ENCODE peak calls at places on chromosomes 5 and 9, in four cellular contexts. One of them, this sample, is unnamed.

GRCh38 chr5:29157975-29158374 is 2035.5 kb upstream of the CDH6 start:
- DNase-seq in astrocyte: no peak
- DNase-seq in K562: no peak
- DNase-seq in GM23248: no peak
- DNase-seq in this sample: no peak

GRCh38 chr5:133386662-133387061 is 225.7 kb downstream of the FSTL4 start:
- DNase-seq in astrocyte: no peak
- DNase-seq in K562: no peak
- DNase-seq in GM23248: no peak
- DNase-seq in this sample: no peak

GRCh38 chr5:2749514-2750025 is 1.9 kb downstream of the IRX2 start:
- DNase-seq in astrocyte: no peak
- DNase-seq in K562: no peak
- DNase-seq in GM23248: peak
- DNase-seq in this sample: no peak

GRCh38 chr9:74444389-74444788 is 52.7 kb upstream of the RORB start:
- DNase-seq in astrocyte: peak
- DNase-seq in K562: no peak
- DNase-seq in GM23248: no peak
- DNase-seq in this sample: no peak

GRCh38 chr5:38557309-38557710 is 864 bp upstream of the LIFR start:
- DNase-seq in astrocyte: no peak
- DNase-seq in K562: no peak
- DNase-seq in GM23248: no peak
- DNase-seq in this sample: no peak

GRCh38 chr5:16978296-16978695 is 42.2 kb upstream of the MYO10 start:
- DNase-seq in astrocyte: no peak
- DNase-seq in K562: no peak
- DNase-seq in GM23248: no peak
- DNase-seq in this sample: no peak

GRCh38 chr9:15136646-15137045 is 170.4 kb downstream of the TTC39B start:
- DNase-seq in astrocyte: no peak
- DNase-seq in K562: peak
- DNase-seq in GM23248: peak
- DNase-seq in this sample: peak

GRCh38 chr9:123090198-123090896 is 56.9 kb downstream of the GPR21 start:
- DNase-seq in astrocyte: peak
- DNase-seq in K562: no peak
- DNase-seq in GM23248: no peak
- DNase-seq in this sample: no peak

GRCh38 chr9:68794898-68795297 is 89.9 kb downstream of the PIP5K1B start:
- DNase-seq in astrocyte: no peak
- DNase-seq in K562: no peak
- DNase-seq in GM23248: no peak
- DNase-seq in this sample: no peak

GRCh38 chr9:37936965-37937364 is 33.0 kb upstream of the SLC25A51 start:
- DNase-seq in astrocyte: peak
- DNase-seq in K562: peak
- DNase-seq in GM23248: peak
- DNase-seq in this sample: no peak

GRCh38 chr9:36092509-36093215 is 43.9 kb upstream of the GLIPR2 start:
- DNase-seq in astrocyte: no peak
- DNase-seq in K562: no peak
- DNase-seq in GM23248: no peak
- DNase-seq in this sample: peak

GRCh38 chr9:127154390-127155191 is 32.2 kb upstream of the ANGPTL2 start:
- DNase-seq in astrocyte: peak
- DNase-seq in K562: no peak
- DNase-seq in GM23248: peak
- DNase-seq in this sample: no peak

GRCh38 chr5:41587668-41588067 is 77.3 kb upstream of the PLCXD3 start:
- DNase-seq in astrocyte: no peak
- DNase-seq in K562: no peak
- DNase-seq in GM23248: no peak
- DNase-seq in this sample: no peak

GRCh38 chr9:111759762-111760639 is 34.7 kb downstream of the SHOC1 start:
- DNase-seq in astrocyte: peak
- DNase-seq in K562: peak
- DNase-seq in GM23248: peak
- DNase-seq in this sample: peak

GRCh38 chr5:72363146-72363802 is 43.1 kb downstream of the PTCD2 start:
- DNase-seq in astrocyte: peak
- DNase-seq in K562: no peak
- DNase-seq in GM23248: peak
- DNase-seq in this sample: no peak

GRCh38 chr5:135693371-135693955 is 114.7 kb upstream of the CXCL14 start:
- DNase-seq in astrocyte: no peak
- DNase-seq in K562: no peak
- DNase-seq in GM23248: no peak
- DNase-seq in this sample: no peak

GRCh38 chr9:95822583-95823431 is 52.7 kb upstream of the ERCC6L2 start:
- DNase-seq in astrocyte: peak
- DNase-seq in K562: no peak
- DNase-seq in GM23248: peak
- DNase-seq in this sample: no peak

GRCh38 chr5:174295736-174296481 is 250.4 kb downstream of the NSG2 start:
- DNase-seq in astrocyte: peak
- DNase-seq in K562: no peak
- DNase-seq in GM23248: no peak
- DNase-seq in this sample: no peak

GRCh38 chr5:132422720-132423442 is 53.4 kb downstream of the SLC22A5 start:
- DNase-seq in astrocyte: no peak
- DNase-seq in K562: peak
- DNase-seq in GM23248: peak
- DNase-seq in this sample: peak

GRCh38 chr9:127793093-127793708 is 7.4 kb downstream of the CDK9 start:
- DNase-seq in astrocyte: no peak
- DNase-seq in K562: no peak
- DNase-seq in GM23248: no peak
- DNase-seq in this sample: no peak

DNA sequence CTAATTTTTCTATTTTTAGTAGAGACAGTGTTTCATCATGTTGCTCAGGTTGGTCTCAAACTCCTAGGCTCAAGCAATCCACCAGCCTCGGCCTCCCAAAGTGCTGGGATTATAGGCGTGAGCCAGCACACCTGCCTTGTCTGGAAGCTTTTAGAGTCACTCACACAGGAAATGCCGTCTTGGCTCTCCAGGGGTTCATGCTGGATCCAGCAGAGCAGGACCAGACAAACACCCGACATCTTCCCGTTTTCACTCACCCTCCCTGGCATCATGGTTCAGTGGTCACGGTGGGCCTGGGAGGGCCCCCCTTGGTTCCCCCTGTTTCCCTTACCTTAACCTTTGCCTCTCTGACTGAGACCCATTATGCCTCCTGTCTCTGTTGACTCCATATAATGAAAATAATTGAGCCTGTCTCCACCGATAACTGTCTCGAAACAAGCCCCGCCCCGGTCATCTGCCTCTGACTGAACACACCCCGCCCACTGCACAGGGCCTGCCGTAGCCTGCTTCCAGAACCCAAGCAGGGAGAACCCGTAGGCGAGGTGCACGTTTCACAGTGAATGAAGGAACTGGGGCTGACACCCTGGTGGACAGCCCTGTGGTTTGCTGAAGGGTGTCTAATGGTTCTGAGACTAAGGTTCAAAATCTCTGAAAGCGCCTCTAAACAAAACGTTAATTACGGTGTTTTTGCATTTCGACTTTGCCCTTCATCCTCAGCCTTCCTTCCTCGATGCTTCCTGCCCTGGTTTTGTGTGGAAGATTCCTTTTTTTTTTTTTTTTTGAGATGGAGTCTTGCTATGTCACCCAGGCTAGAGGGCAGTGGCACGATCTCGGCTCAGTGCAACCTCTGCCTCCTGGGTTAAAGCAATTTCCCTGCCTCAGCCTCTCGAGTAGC is 39.7 kb upstream of the SPRY4 start:
- DNase-seq in astrocyte: no peak
- DNase-seq in K562: peak
- DNase-seq in GM23248: no peak
- DNase-seq in this sample: no peak
- H2AFZ ChIP-seq in astrocyte: peak
- H2AFZ ChIP-seq in K562: peak
- H2AFZ ChIP-seq in GM23248: no peak
- H2AFZ ChIP-seq in this sample: peak

GRCh38 chr5:126683912-126684311 is 83.2 kb downstream of the PHAX start:
- DNase-seq in astrocyte: no peak
- DNase-seq in K562: no peak
- DNase-seq in GM23248: no peak
- DNase-seq in this sample: no peak

GRCh38 chr5:126681970-126682369 is 81.2 kb downstream of the PHAX start:
- DNase-seq in astrocyte: no peak
- DNase-seq in K562: no peak
- DNase-seq in GM23248: no peak
- DNase-seq in this sample: peak

GRCh38 chr5:126686451-126687126 is 85.8 kb downstream of the PHAX start:
- DNase-seq in astrocyte: no peak
- DNase-seq in K562: peak
- DNase-seq in GM23248: no peak
- DNase-seq in this sample: peak
- H3K4me2 ChIP-seq in astrocyte: no peak
- H3K4me2 ChIP-seq in K562: no peak
- H3K4me2 ChIP-seq in GM23248: no peak
- H3K4me2 ChIP-seq in this sample: peak

GRCh38 chr5:167694562-167694961 is 596.9 kb upstream of the WWC1 start:
- DNase-seq in astrocyte: peak
- DNase-seq in K562: no peak
- DNase-seq in GM23248: no peak
- DNase-seq in this sample: no peak
- H2AFZ ChIP-seq in astrocyte: no peak
- H2AFZ ChIP-seq in K562: no peak
- H2AFZ ChIP-seq in GM23248: peak
- H2AFZ ChIP-seq in this sample: no peak

GRCh38 chr9:115413766-115414382 is 295.9 kb upstream of the TNC start:
- DNase-seq in astrocyte: no peak
- DNase-seq in K562: no peak
- DNase-seq in GM23248: peak
- DNase-seq in this sample: no peak

GRCh38 chr9:115413304-115413703 is 295.3 kb upstream of the TNC start:
- DNase-seq in astrocyte: no peak
- DNase-seq in K562: no peak
- DNase-seq in GM23248: no peak
- DNase-seq in this sample: no peak

GRCh38 chr9:115414561-115414960 is 296.6 kb upstream of the TNC start:
- DNase-seq in astrocyte: no peak
- DNase-seq in K562: no peak
- DNase-seq in GM23248: no peak
- DNase-seq in this sample: no peak

GRCh38 chr9:115411993-115412452 is 294.1 kb upstream of the TNC start:
- DNase-seq in astrocyte: peak
- DNase-seq in K562: no peak
- DNase-seq in GM23248: peak
- DNase-seq in this sample: no peak

DNA sequence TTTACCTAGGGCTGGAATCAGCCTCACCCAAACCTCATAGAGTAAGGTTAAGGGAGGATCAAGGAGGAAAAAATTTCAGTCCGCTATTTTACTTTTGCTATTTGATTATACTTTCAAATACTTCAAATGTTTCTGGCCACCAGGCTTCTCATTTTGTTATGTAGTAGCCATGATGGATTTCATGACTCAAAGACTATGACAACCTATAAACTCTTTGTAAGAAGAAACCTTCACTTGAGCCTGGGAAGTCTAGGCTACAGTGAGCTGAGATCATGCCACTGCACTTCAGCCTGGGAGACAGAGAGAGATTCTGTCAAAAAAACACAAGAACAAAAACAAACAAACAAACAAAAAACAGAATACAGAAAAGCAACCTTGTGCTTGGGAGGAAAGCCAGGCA is 293.6 kb upstream of the TNC start:
- DNase-seq in astrocyte: peak
- DNase-seq in K562: no peak
- DNase-seq in GM23248: peak
- DNase-seq in this sample: no peak
- H3K4me2 ChIP-seq in astrocyte: peak
- H3K4me2 ChIP-seq in K562: no peak
- H3K4me2 ChIP-seq in GM23248: peak
- H3K4me2 ChIP-seq in this sample: no peak

GRCh38 chr5:77892061-77893010 is 116.2 kb upstream of the TBCA start:
- DNase-seq in astrocyte: no peak
- DNase-seq in K562: no peak
- DNase-seq in GM23248: no peak
- DNase-seq in this sample: no peak
- H2AFZ ChIP-seq in astrocyte: peak
- H2AFZ ChIP-seq in K562: peak
- H2AFZ ChIP-seq in GM23248: peak
- H2AFZ ChIP-seq in this sample: no peak

GRCh38 chr9:71854811-71855210 is 56.2 kb downstream of the ABHD17B start:
- DNase-seq in astrocyte: no peak
- DNase-seq in K562: no peak
- DNase-seq in GM23248: no peak
- DNase-seq in this sample: no peak
- H3K4me2 ChIP-seq in astrocyte: no peak
- H3K4me2 ChIP-seq in K562: no peak
- H3K4me2 ChIP-seq in GM23248: no peak
- H3K4me2 ChIP-seq in this sample: no peak

GRCh38 chr5:54769746-54770145 is 215.6 kb downstream of the ESM1 start:
- DNase-seq in astrocyte: no peak
- DNase-seq in K562: no peak
- DNase-seq in GM23248: no peak
- DNase-seq in this sample: no peak

GRCh38 chr5:54769072-54769471 is 216.3 kb downstream of the ESM1 start:
- DNase-seq in astrocyte: no peak
- DNase-seq in K562: no peak
- DNase-seq in GM23248: no peak
- DNase-seq in this sample: no peak

GRCh38 chr5:54772232-54773168 is 212.9 kb downstream of the ESM1 start:
- DNase-seq in astrocyte: no peak
- DNase-seq in K562: no peak
- DNase-seq in GM23248: no peak
- DNase-seq in this sample: no peak

GRCh38 chr5:54778783-54779182 is 206.6 kb downstream of the ESM1 start:
- DNase-seq in astrocyte: no peak
- DNase-seq in K562: no peak
- DNase-seq in GM23248: no peak
- DNase-seq in this sample: no peak

DNA sequence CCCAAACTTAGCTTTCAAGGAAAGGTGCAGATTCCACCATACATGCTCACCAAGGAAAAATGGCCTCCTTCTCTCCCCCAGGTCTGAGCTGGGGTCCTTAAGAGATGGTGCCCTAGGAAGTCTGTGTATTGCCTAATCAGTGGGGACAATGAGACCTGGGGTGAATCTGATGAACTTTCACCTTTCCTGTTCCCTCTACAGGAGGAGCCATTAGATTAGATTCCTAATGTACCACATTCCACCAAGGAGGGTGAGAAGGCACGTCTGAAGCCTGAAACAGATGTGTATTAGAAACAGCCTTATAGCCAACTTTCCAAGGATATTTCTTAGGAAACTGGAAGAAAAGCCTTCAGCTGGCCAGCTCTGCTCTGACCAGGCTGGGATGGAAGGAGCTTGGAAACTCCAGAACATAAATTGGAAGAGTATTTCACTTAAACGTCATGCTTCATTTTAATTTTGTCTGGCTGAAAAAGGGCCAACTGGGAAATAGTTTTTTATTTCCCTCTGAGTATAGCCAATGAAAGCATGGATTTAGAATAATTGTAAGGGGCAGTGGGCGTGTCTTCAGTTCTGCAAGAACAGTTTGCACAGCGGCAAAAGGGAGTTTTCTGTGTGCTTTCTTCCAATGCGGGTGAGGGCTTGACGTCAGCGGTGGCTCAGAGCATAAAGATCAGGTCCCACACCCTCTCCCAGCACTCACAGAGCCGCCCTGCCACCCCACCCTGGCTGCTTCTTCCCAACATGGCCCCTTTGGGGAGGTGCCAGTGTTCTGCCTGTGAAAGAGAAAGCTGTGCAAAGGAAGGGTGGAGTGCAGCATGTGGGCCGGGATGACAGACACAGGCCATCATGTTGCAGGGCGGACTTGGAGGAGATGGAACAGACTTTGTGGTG is 210.9 kb downstream of the ESM1 start:
- DNase-seq in astrocyte: no peak
- DNase-seq in K562: no peak
- DNase-seq in GM23248: peak
- DNase-seq in this sample: no peak
- H2AFZ ChIP-seq in astrocyte: no peak
- H2AFZ ChIP-seq in K562: peak
- H2AFZ ChIP-seq in GM23248: peak
- H2AFZ ChIP-seq in this sample: no peak

This sample was measured in Karpas-422.